ENCODE peak calls at places on chromosomes 1 and 21, in five cellular contexts. L, Y, U, F and Q are unnamed samples.
A peak's percentile ranks its signal among the peaks of the same experiment; 100 is the strongest.

GRCh38 chr1:2176615-2177014 is 18.0 kb downstream of the FAAP20 start:
- DNase-seq in F (no peak), Y (no peak), U (no peak), L (no peak), Q (no peak)

GRCh38 chr1:159913451-159914192 is 11.7 kb downstream of the TAGLN2 start:
- DNase-seq in F (no peak), U (no peak), L (no peak), Y (no peak), Q (no peak)

GRCh38 chr1:117570988-117571409 is 34.8 kb upstream of the TENT5C start:
- DNase-seq in U (no peak), L (no peak), Y (no peak), F (no peak), Q (no peak)

GRCh38 chr1:19811206-19811851 is 3.8 kb downstream of the RNF186 start:
- DNase-seq in F (peak; percentile 74), U (no peak), L (no peak), Y (peak; percentile 75), Q (peak; percentile 84)

GRCh38 chr1:100861379-100861778 is 33.3 kb downstream of the EXTL2 start:
- DNase-seq in U (no peak), L (no peak), Y (no peak), F (no peak), Q (no peak)

GRCh38 chr1:47876587-47876963 is 120.6 kb downstream of the TRABD2B start:
- DNase-seq in L (no peak), F (no peak), U (no peak), Y (no peak), Q (no peak)

GRCh38 chr1:112762541-112763141 is 47.5 kb upstream of the PPM1J start:
- DNase-seq in Y (no peak), F (no peak), L (no peak), U (no peak), Q (no peak)

GRCh38 chr1:197526736-197527371 is 248.4 kb downstream of the DENND1B start:
- DNase-seq in L (no peak), Y (peak; percentile 10), F (no peak), U (no peak), Q (peak; percentile 7)

GRCh38 chr1:151853411-151853930 is at the start of gene THEM5:
- DNase-seq in U (no peak), L (no peak), F (no peak), Y (no peak), Q (no peak)

GRCh38 chr1:32337855-32338636 is 2.0 kb upstream of the MARCKSL1 start:
- DNase-seq in F (no peak), Y (no peak), L (peak; percentile 39), U (no peak), Q (no peak)

GRCh38 chr1:45640293-45640692 is 16.4 kb upstream of the CCDC17 start:
- DNase-seq in U (no peak), Y (no peak), L (no peak), F (no peak), Q (no peak)

GRCh38 chr1:42456010-42456753 is at the start of the genes PPCS and ZMYND12:
- DNase-seq in L (peak; percentile 92), U (peak; percentile 93), F (peak; percentile 89), Y (peak; percentile 93), Q (peak; percentile 92)

GRCh38 chr21:28193189-28193588 is 799.5 kb downstream of the LTN1 start:
- DNase-seq in L (no peak), Y (no peak), F (no peak), U (no peak), Q (no peak)
- TF ChIP-seq CTCF in L (no peak), Y (no peak), F (no peak), U (no peak), Q (no peak)

GRCh38 chr1:24970399-24970753 is 40.3 kb upstream of the RUNX3 start:
- DNase-seq in L (no peak), U (no peak), F (peak; percentile 39), Y (no peak), Q (no peak)
- TF ChIP-seq CTCF in L (no peak), U (no peak), F (no peak), Y (no peak), Q (no peak)

GRCh38 chr1:226549937-226550670 is 1.5 kb downstream of the STUM start:
- DNase-seq in F (no peak), U (peak; percentile 55), L (peak; percentile 62), Y (peak; percentile 69), Q (peak; percentile 70)
- TF ChIP-seq CTCF in F (peak; percentile 12), U (no peak), L (no peak), Y (no peak), Q (no peak)

DNA sequence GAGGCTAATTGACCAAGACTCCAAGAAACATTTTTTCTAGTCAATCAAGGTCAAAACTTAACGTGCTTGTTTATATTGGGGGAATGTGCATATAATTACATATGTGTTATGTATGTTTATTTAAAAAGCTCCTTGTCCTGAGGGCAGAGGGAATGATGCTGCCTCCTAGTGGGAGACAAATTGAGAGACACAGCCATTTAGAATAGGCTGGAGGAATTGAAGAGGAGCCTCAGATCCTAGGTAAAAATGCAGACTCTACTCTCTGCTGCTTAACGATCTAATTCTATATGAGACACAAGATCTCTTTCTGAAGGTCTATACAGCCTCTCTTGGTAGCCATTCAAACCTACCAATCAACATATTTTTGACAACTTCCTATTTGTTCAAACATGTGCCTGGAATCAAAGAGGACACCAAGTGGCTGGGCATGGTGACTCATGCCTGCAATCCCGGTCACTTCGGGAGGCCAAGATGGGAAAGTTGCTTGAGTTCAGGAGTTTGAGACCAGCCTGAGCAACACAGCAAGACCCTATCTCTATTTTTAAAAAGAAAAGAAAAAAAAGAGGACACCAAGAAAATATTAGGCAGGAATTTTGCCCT is 136.6 kb upstream of the ZNF648 start:
- DNase-seq in L (no peak), Y (peak; percentile 17), U (no peak), F (no peak), Q (peak; percentile 6)
- TF ChIP-seq CTCF in L (no peak), Y (peak; percentile 34), U (no peak), F (peak; percentile 24), Q (peak; percentile 52)

DNA sequence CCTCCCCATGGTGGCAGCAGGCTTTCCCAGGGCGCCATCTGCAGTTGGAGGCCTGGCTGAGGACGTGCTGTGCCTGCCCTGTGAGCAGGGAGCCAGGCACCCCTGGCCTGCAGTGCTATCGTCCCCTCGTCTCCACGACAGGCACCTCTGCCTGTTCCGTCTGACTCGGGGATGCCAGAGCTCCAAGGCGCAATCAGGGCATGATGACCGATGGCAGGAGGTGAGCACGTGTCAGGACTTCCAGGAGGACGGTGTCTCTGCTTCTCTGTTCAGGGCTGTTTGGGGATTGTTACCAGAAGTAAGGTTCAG is 125.2 kb downstream of the PCBP3 start:
- DNase-seq in L (no peak), U (no peak), F (no peak), Y (peak; percentile 9), Q (no peak)
- TF ChIP-seq CTCF in L (no peak), U (no peak), F (no peak), Y (peak; percentile 16), Q (peak; percentile 16)